ENCODE peak calls at places on chromosomes 12 and 14, in ten cellular contexts. B is ovary, Z is tibial artery, H is A549, L is uterus, R is Peyer's patch, Q is brain microvascular endothelial cell, F is osteoblast, D is mucosa of descending colon, N is fibroblast of pulmonary artery. W is an unnamed sample.

GRCh38 chr12:75820848-75821578 is 210.6 kb downstream of the PHLDA1 start:
- DNase-seq in N (peak), F (no peak), L (peak), Q (peak), B (peak), D (no peak), H (peak), Z (no peak), R (peak), W (no peak)

GRCh38 chr12:89651192-89651591 is 57.4 kb downstream of the ATP2B1 start:
- DNase-seq in H (no peak), L (no peak), Z (no peak), D (no peak), F (no peak), B (no peak), N (no peak), R (no peak), Q (no peak), W (no peak)

GRCh38 chr12:106106892-106107291 is 31.9 kb downstream of the NUAK1 start:
- DNase-seq in Q (peak), Z (no peak), D (no peak), F (no peak), L (no peak), R (no peak), B (no peak), H (peak), N (peak), W (no peak)

GRCh38 chr12:125841332-125841731 is 776.1 kb downstream of the AACS start:
- DNase-seq in R (no peak), D (no peak), L (no peak), Q (no peak), B (no peak), Z (no peak), N (no peak), H (no peak), F (no peak), W (no peak)

GRCh38 chr12:49288412-49288853 is 6.5 kb upstream of the PRPH start:
- DNase-seq in Z (peak), B (no peak), R (peak), N (peak), Q (peak), L (peak), F (no peak), D (no peak), H (peak), W (peak)

GRCh38 chr12:90301734-90302133 is 593.1 kb upstream of the ATP2B1 start:
- DNase-seq in N (no peak), F (peak), D (no peak), Q (no peak), H (no peak), R (no peak), Z (no peak), B (no peak), L (no peak), W (no peak)

GRCh38 chr12:79634957-79635471 is 55.8 kb downstream of the PAWR start:
- DNase-seq in L (no peak), Z (no peak), F (no peak), H (no peak), Q (peak), D (no peak), B (no peak), N (peak), R (no peak), W (no peak)

GRCh38 chr12:118060301-118061010 is 523 bp downstream of the WSB2 start:
- DNase-seq in H (no peak), F (peak), Z (peak), L (peak), B (peak), N (no peak), R (peak), Q (no peak), D (peak), W (no peak)

GRCh38 chr14:46686652-46687051 is 35.1 kb upstream of the RPL10L start:
- DNase-seq in N (no peak), B (no peak), D (no peak), Z (no peak), H (no peak), F (no peak), Q (no peak), L (no peak), R (no peak), W (no peak)

GRCh38 chr14:58965601-58966000 is 222.9 kb upstream of the DAAM1 start:
- DNase-seq in Z (no peak), N (no peak), R (no peak), Q (no peak), D (no peak), H (no peak), F (no peak), B (no peak), L (no peak), W (no peak)

GRCh38 chr12:111404362-111405148 is 1.2 kb upstream of the SH2B3 start:
- DNase-seq in H (no peak), D (no peak), R (peak), L (peak), Q (no peak), Z (peak), N (peak), F (peak), B (no peak), W (peak)

GRCh38 chr12:21906919-21907642 is 34.1 kb downstream of the ABCC9 start:
- DNase-seq in F (no peak), Q (no peak), Z (no peak), B (no peak), D (no peak), R (no peak), N (no peak), H (no peak), L (no peak), W (no peak)

GRCh38 chr12:7374423-7375144 is 69.4 kb downstream of the CD163L1 start:
- DNase-seq in D (no peak), R (no peak), Z (no peak), N (peak), B (no peak), H (peak), F (peak), Q (peak), L (no peak), W (peak)

GRCh38 chr12:107429006-107429698 is 256.4 kb upstream of the PWP1 start:
- DNase-seq in B (no peak), Q (no peak), L (no peak), R (no peak), Z (no peak), F (no peak), H (no peak), N (no peak), D (no peak), W (no peak)

GRCh38 chr14:97379091-97379531 is 581.9 kb downstream of the VRK1 start:
- DNase-seq in Z (no peak), D (peak), H (no peak), B (no peak), N (no peak), R (peak), Q (no peak), F (no peak), L (no peak), W (no peak)

GRCh38 chr12:131511391-131511802 is 199.5 kb upstream of the SFSWAP start:
- DNase-seq in F (no peak), D (no peak), H (peak), R (peak), L (no peak), N (peak), B (no peak), Z (no peak), Q (peak), W (peak)

GRCh38 chr12:8501720-8502119 is 11.6 kb upstream of the CLEC4D start:
- DNase-seq in Q (no peak), L (no peak), D (no peak), R (no peak), H (no peak), B (no peak), Z (no peak), F (no peak), N (no peak), W (no peak)

GRCh38 chr14:78617735-78618134 is 447.6 kb downstream of the NRXN3 start:
- DNase-seq in N (no peak), B (no peak), F (no peak), Z (no peak), L (no peak), D (no peak), Q (no peak), H (no peak), R (no peak), W (no peak)

GRCh38 chr14:20622816-20623291 is 18.6 kb downstream of the OR6S1 start:
- DNase-seq in H (no peak), L (no peak), F (no peak), N (no peak), B (no peak), R (no peak), D (no peak), Q (no peak), Z (no peak), W (no peak)

GRCh38 chr12:91959220-91959619 is 186.4 kb downstream of the BTG1 start:
- DNase-seq in R (no peak), H (no peak), D (no peak), Q (no peak), B (no peak), F (no peak), N (no peak), Z (no peak), L (no peak), W (no peak)

GRCh38 chr12:46831335-46832083 is 5.7 kb upstream of the SLC38A4 start:
- DNase-seq in D (peak), F (peak), L (no peak), Q (no peak), R (no peak), N (no peak), Z (no peak), H (no peak), B (no peak), W (no peak)

DNA sequence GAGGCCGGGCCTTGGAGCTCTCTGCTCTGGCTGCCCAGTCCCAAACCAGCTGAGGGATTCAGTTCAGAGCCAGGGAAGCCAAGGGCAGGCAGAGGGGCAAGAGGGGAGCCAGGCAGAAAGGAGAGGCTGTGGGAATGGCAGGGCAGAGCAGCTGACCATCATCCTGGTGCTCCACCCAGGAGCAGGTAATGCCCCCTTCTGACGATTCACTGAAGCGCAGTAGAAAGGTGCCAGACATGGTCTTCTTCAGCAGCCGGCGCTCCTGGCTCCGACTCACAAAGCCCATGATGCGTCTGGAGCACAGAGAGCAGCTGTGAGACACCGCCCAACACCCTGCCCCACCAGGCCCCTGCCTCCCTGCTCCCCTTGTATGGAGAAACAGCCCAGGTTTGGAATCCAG is 8.0 kb downstream of the IL23A start:
- DNase-seq in L (no peak), N (no peak), F (no peak), D (no peak), R (no peak), H (peak), Q (no peak), B (no peak), Z (no peak), W (no peak)
- TF ChIP-seq CTCF in L (no peak), N (peak), F (no peak), D (no peak), R (no peak), H (no peak), Q (no peak), B (no peak), Z (no peak), W (no peak)

GRCh38 chr14:75427482-75428229 is at the start of gene JDP2:
- DNase-seq in D (peak), Q (peak), H (peak), Z (peak), B (peak), N (peak), F (peak), R (peak), L (peak), W (peak)
- TF ChIP-seq CTCF in D (no peak), Q (no peak), H (no peak), Z (peak), B (no peak), N (no peak), F (no peak), R (peak), L (no peak), W (no peak)

GRCh38 chr12:5345534-5345933 is 86.4 kb upstream of the NTF3 start:
- DNase-seq in D (no peak), H (no peak), F (no peak), Q (no peak), R (no peak), N (no peak), B (no peak), Z (no peak), L (no peak), W (no peak)

GRCh38 chr12:5343711-5344110 is 88.2 kb upstream of the NTF3 start:
- DNase-seq in D (no peak), H (no peak), B (no peak), F (no peak), R (no peak), Z (no peak), N (no peak), L (no peak), Q (no peak), W (no peak)

GRCh38 chr12:5348491-5348890 is 83.4 kb upstream of the NTF3 start:
- DNase-seq in Z (no peak), N (no peak), D (no peak), F (no peak), R (no peak), L (no peak), B (no peak), H (no peak), Q (no peak), W (no peak)

GRCh38 chr12:5344131-5344530 is 87.8 kb upstream of the NTF3 start:
- DNase-seq in H (no peak), D (no peak), B (no peak), F (no peak), Z (no peak), N (no peak), R (no peak), L (no peak), Q (no peak), W (no peak)

GRCh38 chr12:5348057-5348456 is 83.9 kb upstream of the NTF3 start:
- DNase-seq in L (no peak), H (no peak), Z (no peak), R (no peak), B (no peak), F (no peak), D (no peak), N (no peak), Q (no peak), W (no peak)
- TF ChIP-seq CTCF in L (no peak), H (no peak), Z (no peak), R (no peak), B (no peak), F (no peak), D (no peak), N (no peak), Q (no peak), W (no peak)

DNA sequence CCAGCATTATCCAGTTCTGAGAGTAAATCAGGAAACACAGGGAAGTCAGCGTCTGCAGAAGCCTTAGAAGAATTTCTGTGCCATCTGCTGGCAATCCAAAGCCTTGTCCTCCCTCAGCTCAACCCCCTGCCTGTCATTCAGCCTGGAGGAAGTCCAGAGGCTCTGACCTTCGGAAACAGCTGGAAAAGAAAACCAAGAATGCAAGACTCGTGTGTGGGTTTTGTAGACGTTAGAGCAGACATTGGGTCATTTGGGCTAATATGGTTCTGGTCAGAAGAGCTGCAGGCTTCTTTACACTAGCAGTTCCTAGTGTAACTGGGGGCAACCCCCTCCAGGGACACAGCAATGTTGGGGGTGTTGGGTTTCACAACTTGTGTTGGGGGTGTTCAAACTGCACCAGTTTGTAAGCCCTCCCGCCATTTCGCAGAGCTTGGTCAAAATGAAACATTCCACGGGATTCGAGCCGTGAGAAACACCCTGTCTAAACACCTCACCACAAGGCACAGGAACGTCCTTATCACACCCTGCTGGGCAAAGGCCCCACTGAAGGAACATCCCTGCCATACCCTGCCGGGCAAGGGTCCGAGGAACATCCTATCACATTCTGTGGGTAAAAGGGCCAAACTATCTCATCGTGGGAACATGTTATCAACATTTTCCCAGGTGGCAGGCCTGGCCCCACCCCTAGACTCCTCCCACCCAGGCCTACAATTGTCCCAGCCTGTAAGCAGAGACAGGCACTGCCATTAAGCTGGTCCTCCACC is 21.0 kb upstream of the SERPINA4 start:
- DNase-seq in H (peak), B (no peak), Q (peak), N (peak), Z (peak), D (no peak), L (no peak), R (no peak), F (peak), W (no peak)
- TF ChIP-seq CTCF in H (no peak), B (no peak), Q (peak), N (peak), Z (no peak), D (no peak), L (no peak), R (no peak), F (peak), W (no peak)

DNA sequence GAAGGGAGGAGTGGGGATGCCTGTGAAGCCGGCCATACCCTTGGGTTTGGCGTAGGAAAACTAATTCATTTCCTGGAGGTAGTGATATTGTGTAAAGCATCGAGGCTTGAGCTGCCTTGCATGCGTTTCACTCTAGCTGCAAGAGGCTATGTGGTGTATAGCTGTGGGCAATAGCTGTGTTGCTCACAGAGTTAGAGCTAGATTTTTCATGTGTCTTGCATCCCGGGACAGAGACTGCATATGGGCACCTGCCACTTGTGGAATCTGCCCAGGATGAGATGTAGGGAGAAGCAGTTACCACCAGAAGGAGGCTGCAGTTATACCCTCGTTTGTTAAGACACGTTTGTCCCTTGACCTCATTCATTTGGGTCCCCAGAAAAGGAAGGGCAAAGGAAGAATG is 106.7 kb downstream of the KTN1 start:
- DNase-seq in Q (no peak), D (no peak), N (no peak), F (no peak), R (no peak), L (no peak), Z (no peak), B (no peak), H (no peak), W (no peak)
- TF ChIP-seq CTCF in Q (no peak), D (no peak), N (no peak), F (no peak), R (no peak), L (no peak), Z (no peak), B (no peak), H (no peak), W (no peak)

DNA sequence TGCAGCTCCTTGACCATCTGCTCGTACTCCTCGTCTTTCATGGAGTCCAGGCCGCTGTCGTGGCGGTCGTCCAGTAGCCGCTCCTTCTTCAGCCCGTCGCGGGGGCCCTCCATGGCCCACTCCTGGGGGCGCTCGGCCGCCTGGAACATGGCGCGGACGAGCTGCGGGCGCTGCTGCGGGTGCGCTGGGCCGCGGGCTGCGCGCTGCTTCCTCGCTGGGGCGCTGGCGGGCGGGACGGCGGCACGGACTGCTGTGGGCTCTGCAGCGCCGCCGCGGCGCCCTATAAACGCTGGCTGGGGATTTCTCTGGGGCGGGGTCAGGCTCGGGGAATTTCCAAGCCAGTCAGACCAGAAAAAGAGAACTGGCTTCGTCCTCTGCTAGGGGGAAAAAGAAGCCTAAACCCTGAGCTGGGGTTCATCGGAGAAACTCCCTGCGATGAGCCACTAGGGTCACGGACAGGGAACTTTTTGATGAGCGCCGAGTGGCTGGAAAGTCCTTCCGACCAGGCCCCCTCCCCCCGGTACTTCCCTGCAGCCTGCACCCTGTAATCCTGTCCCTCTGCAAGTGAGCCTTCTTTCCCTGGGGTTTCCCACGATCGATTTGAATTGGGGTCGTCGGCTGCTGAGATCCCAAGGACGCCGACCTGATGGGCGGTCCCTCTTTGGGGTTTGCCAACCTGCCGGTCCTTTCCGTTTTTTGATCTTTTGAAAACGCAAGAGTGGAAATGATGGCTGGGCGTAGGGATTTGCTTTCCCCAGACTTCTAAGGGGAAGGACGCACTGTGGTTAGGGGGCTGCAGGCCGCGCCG is at the start of gene NFKBIA:
- DNase-seq in L (peak), R (peak), N (peak), B (peak), Z (peak), D (peak), H (peak), F (peak), Q (peak), W (peak)
- TF ChIP-seq CTCF in L (no peak), R (peak), N (peak), B (peak), Z (peak), D (no peak), H (peak), F (peak), Q (peak), W (peak)